ENCODE peak calls at places on chromosomes 4 and X, in seven cellular contexts. P, K, Z, M, L, G and C are unnamed samples.

GRCh38 chr4:159185593-159186023 is 82.7 kb downstream of the RAPGEF2 start:
- DNase-seq in P (no peak), K (no peak), Z (no peak), M (no peak), L (no peak), G (no peak), C (no peak)

GRCh38 chrX:39309018-39309620 is 507.9 kb downstream of the MID1IP1 start:
- DNase-seq in P (peak; percentile 10), K (no peak), Z (peak; percentile 27), M (no peak), L (peak; percentile 46), G (peak; percentile 32), C (peak; percentile 36)

GRCh38 chr4:85149656-85150055 is 183.2 kb upstream of the WDFY3 start:
- DNase-seq in P (no peak), K (no peak), Z (no peak), M (no peak), L (no peak), G (peak; percentile 43), C (no peak)

GRCh38 chr4:2417765-2418651 is at the start of gene ZFYVE28:
- DNase-seq in P (no peak), K (no peak), Z (no peak), M (no peak), L (peak; percentile 14), G (no peak), C (no peak)

GRCh38 chrX:80807606-80808159 is 2.0 kb downstream of the BRWD3 start:
- DNase-seq in P (no peak), K (no peak), Z (no peak), M (no peak), L (peak; percentile 0), G (no peak), C (no peak)

GRCh38 chr4:678765-679481 is 4.6 kb downstream of the MYL5 start:
- DNase-seq in P (no peak), K (no peak), Z (no peak), M (no peak), L (no peak), G (no peak), C (no peak)

GRCh38 chr4:44446191-44446590 is 2.4 kb downstream of the KCTD8 start:
- DNase-seq in P (no peak), K (no peak), Z (no peak), M (no peak), L (no peak), G (no peak), C (no peak)

GRCh38 chr4:113270520-113271319 is 221.3 kb downstream of the ANK2 start:
- DNase-seq in P (no peak), K (no peak), Z (no peak), M (no peak), L (no peak), G (no peak), C (no peak)

GRCh38 chr4:8342651-8343050 is 73.1 kb downstream of the HTRA3 start:
- DNase-seq in P (no peak), K (no peak), Z (no peak), M (peak; percentile 21), L (no peak), G (no peak), C (no peak)